ENCODE peak calls at places on chromosomes 2 and 18, in ten cellular contexts. B is hepatocyte; Y is AG08395; P is OCI-LY7; G is stimulated activated CD4-positive, alpha-beta T cell treated with anti-CD3 and anti-CD28 coated beads, Interleukin-2, amount 100 ng/mL, for 48 hours; E is activated CD4-positive, alpha-beta memory T cell treated with anti-CD3 and anti-CD28 coated beads for 36 hours; T is HTR-8/SVneo; K is CD4-positive, alpha-beta T cell; V is CD8-positive, alpha-beta T cell; Z is activated CD4-positive, alpha-beta T cell treated with anti-CD3 and anti-CD28 coated beads, Interleukin-2, amount 50 U/mL, for 24 hours. N is an unnamed sample.

GRCh38 chr2:14909795-14910194 is 277.3 kb downstream of the LRATD1 start:
- DNase-seq in B (no peak), Y (no peak), P (no peak), G (no peak), E (no peak), T (no peak), K (no peak), V (no peak), Z (no peak), N (no peak)

GRCh38 chr2:224069172-224069571 is 30.1 kb upstream of the SERPINE2 start:
- DNase-seq in B (no peak), Y (peak), P (no peak), G (no peak), E (no peak), T (no peak), K (no peak), V (no peak), Z (no peak), N (no peak)

GRCh38 chr2:217160978-217161973 is 301.4 kb upstream of the TNP1 start:
- DNase-seq in B (no peak), Y (no peak), P (no peak), G (no peak), E (no peak), T (no peak), K (no peak), V (no peak), Z (no peak), N (no peak)

GRCh38 chr2:197073701-197074433 is 147.4 kb upstream of the PGAP1 start:
- DNase-seq in B (no peak), Y (no peak), P (peak), G (no peak), E (no peak), T (no peak), K (no peak), V (no peak), Z (no peak), N (no peak)

GRCh38 chr2:72032481-72033041 is 115.1 kb downstream of the CYP26B1 start:
- DNase-seq in B (no peak), Y (no peak), P (no peak), G (no peak), E (no peak), T (no peak), K (no peak), V (no peak), Z (no peak), N (no peak)

GRCh38 chr2:131413148-131413747 is 49.3 kb upstream of the RAB6D start:
- DNase-seq in B (peak), Y (peak), P (peak), G (peak), E (no peak), T (peak), K (no peak), V (no peak), Z (no peak), N (peak)

GRCh38 chr2:202115385-202116060 is 42.5 kb downstream of the KIAA2012 start:
- DNase-seq in B (no peak), Y (peak), P (no peak), G (no peak), E (no peak), T (peak), K (no peak), V (no peak), Z (no peak), N (no peak)

GRCh38 chr2:207012461-207012860 is 73.1 kb downstream of the CPO start:
- DNase-seq in B (no peak), Y (no peak), P (no peak), G (no peak), E (no peak), T (no peak), K (no peak), V (no peak), Z (no peak), N (no peak)

GRCh38 chr2:45382744-45383143 is 228.3 kb downstream of the SRBD1 start:
- DNase-seq in B (no peak), Y (no peak), P (no peak), G (no peak), E (no peak), T (no peak), K (no peak), V (no peak), Z (no peak), N (no peak)

GRCh38 chr2:116719841-116720240 is 1094.7 kb upstream of the DDX18 start:
- DNase-seq in B (no peak), Y (no peak), P (no peak), G (no peak), E (no peak), T (no peak), K (no peak), V (no peak), Z (no peak), N (no peak)

GRCh38 chr18:13120967-13121586 is 97.5 kb upstream of the LDLRAD4 start:
- DNase-seq in B (no peak), Y (peak), P (no peak), G (no peak), E (no peak), T (no peak), K (no peak), V (no peak), Z (no peak), N (no peak)

GRCh38 chr2:231124833-231125232 is at the start of gene HTR2B:
- DNase-seq in B (no peak), Y (peak), P (no peak), G (no peak), E (peak), T (no peak), K (no peak), V (no peak), Z (no peak), N (no peak)

GRCh38 chr18:59659486-59660187 is 37.6 kb downstream of the CCBE1 start:
- DNase-seq in B (no peak), Y (peak), P (no peak), G (no peak), E (no peak), T (no peak), K (no peak), V (no peak), Z (no peak), N (no peak)

GRCh38 chr18:76565238-76566173 is 70.5 kb upstream of the ZNF516 start:
- DNase-seq in B (peak), Y (peak), P (no peak), G (no peak), E (no peak), T (peak), K (no peak), V (no peak), Z (no peak), N (peak)

GRCh38 chr2:150473767-150474166 is 13.7 kb downstream of the RND3 start:
- DNase-seq in B (no peak), Y (no peak), P (no peak), G (no peak), E (no peak), T (no peak), K (no peak), V (no peak), Z (no peak), N (no peak)

GRCh38 chr2:118969734-118970395 is 27.9 kb downstream of the MARCO start:
- DNase-seq in B (no peak), Y (no peak), P (no peak), G (no peak), E (no peak), T (no peak), K (no peak), V (no peak), Z (no peak), N (no peak)

GRCh38 chr2:135676031-135676430 is 65.6 kb upstream of the UBXN4 start:
- DNase-seq in B (no peak), Y (no peak), P (no peak), G (no peak), E (no peak), T (no peak), K (no peak), V (no peak), Z (no peak), N (no peak)

GRCh38 chr18:76667603-76668002 is 154.8 kb upstream of the ZNF236 start:
- DNase-seq in B (no peak), Y (no peak), P (no peak), G (no peak), E (no peak), T (no peak), K (no peak), V (no peak), Z (no peak), N (no peak)

GRCh38 chr2:47208852-47209606 is 53.9 kb upstream of the STPG4 start:
- DNase-seq in B (peak), Y (no peak), P (no peak), G (no peak), E (no peak), T (no peak), K (no peak), V (no peak), Z (no peak), N (no peak)

GRCh38 chr2:43251171-43251731 is 24.8 kb upstream of the ZFP36L2 start:
- DNase-seq in B (peak), Y (peak), P (no peak), G (no peak), E (no peak), T (peak), K (no peak), V (no peak), Z (no peak), N (no peak)

GRCh38 chr2:74375838-74376237 is 4.3 kb downstream of the DCTN1 start:
- DNase-seq in B (no peak), Y (no peak), P (no peak), G (no peak), E (no peak), T (no peak), K (no peak), V (no peak), Z (no peak), N (no peak)

GRCh38 chr2:176106636-176107539 is at the start of gene HOXD11:
- DNase-seq in B (no peak), Y (no peak), P (no peak), G (no peak), E (no peak), T (peak), K (peak), V (no peak), Z (no peak), N (peak)

GRCh38 chr2:96924775-96925747 is 55.2 kb upstream of the SEMA4C start:
- DNase-seq in B (no peak), Y (no peak), P (no peak), G (peak), E (peak), T (no peak), K (peak), V (peak), Z (no peak), N (no peak)

GRCh38 chr18:45386256-45386655 is 229.0 kb upstream of the SLC14A2 start:
- DNase-seq in B (peak), Y (no peak), P (peak), G (no peak), E (peak), T (no peak), K (no peak), V (no peak), Z (no peak), N (peak)

GRCh38 chr2:142294225-142294624 is 163.4 kb upstream of the LRP1B start:
- DNase-seq in B (no peak), Y (no peak), P (no peak), G (no peak), E (no peak), T (no peak), K (no peak), V (no peak), Z (no peak), N (no peak)

GRCh38 chr2:53755022-53755630 is 12.5 kb upstream of the CHAC2 start:
- DNase-seq in B (no peak), Y (peak), P (no peak), G (no peak), E (no peak), T (no peak), K (no peak), V (no peak), Z (no peak), N (no peak)

GRCh38 chr18:56431551-56431950 is 206.8 kb downstream of the TXNL1 start:
- DNase-seq in B (no peak), Y (no peak), P (no peak), G (no peak), E (no peak), T (no peak), K (no peak), V (no peak), Z (no peak), N (no peak)

GRCh38 chr2:198901894-198902293 is 555.8 kb downstream of the SATB2 start:
- DNase-seq in B (no peak), Y (no peak), P (no peak), G (no peak), E (no peak), T (no peak), K (no peak), V (no peak), Z (no peak), N (no peak)

GRCh38 chr18:75198046-75198445 is 10.9 kb downstream of the PTGR3 start:
- DNase-seq in B (no peak), Y (peak), P (no peak), G (no peak), E (no peak), T (no peak), K (no peak), V (no peak), Z (no peak), N (no peak)

GRCh38 chr18:11040823-11041712 is 108.3 kb downstream of the PIEZO2 start:
- DNase-seq in B (peak), Y (peak), P (peak), G (peak), E (peak), T (peak), K (no peak), V (no peak), Z (no peak), N (peak)

GRCh38 chr18:54947115-54947514 is 12.1 kb downstream of the CCDC68 start:
- DNase-seq in B (peak), Y (no peak), P (no peak), G (no peak), E (no peak), T (no peak), K (no peak), V (no peak), Z (no peak), N (no peak)

GRCh38 chr2:236997086-236997485 is 88.6 kb upstream of the COPS8 start:
- DNase-seq in B (no peak), Y (no peak), P (no peak), G (no peak), E (no peak), T (no peak), K (no peak), V (no peak), Z (no peak), N (peak)

GRCh38 chr2:15223887-15224286 is 337.2 kb downstream of the NBAS start:
- DNase-seq in B (no peak), Y (peak), P (no peak), G (no peak), E (no peak), T (peak), K (no peak), V (no peak), Z (no peak), N (no peak)